ENCODE peak calls at places on chromosomes 13 and 19, in eight cellular contexts. M is right cardiac atrium; G is adrenal gland; X is left lung; V is body of pancreas; K is small intestine; W is CD8-positive, alpha-beta memory T cell; C is heart left ventricle. Z is an unnamed sample.

GRCh38 chr13:43953370-43953769 is 73.7 kb downstream of the LACC1 start:
- DNase-seq in G (no peak), M (no peak), W (no peak), V (no peak), K (no peak), C (no peak), X (no peak), Z (no peak)

GRCh38 chr19:14052470-14052869 is 9.4 kb downstream of the PALM3 start:
- DNase-seq in G (no peak), C (no peak), M (no peak), W (no peak), K (no peak), V (no peak), X (no peak), Z (no peak)

GRCh38 chr19:18020212-18021067 is 12.5 kb downstream of the ARRDC2 start:
- DNase-seq in C (peak; percentile 95), V (peak; percentile 95), X (peak; percentile 72), M (peak; percentile 97), G (peak; percentile 75), K (no peak), W (no peak), Z (peak; percentile 93)

GRCh38 chr13:60448907-60449510 is 52.0 kb downstream of the TDRD3 start:
- DNase-seq in V (no peak), G (no peak), K (peak; percentile 58), X (no peak), C (no peak), M (no peak), W (no peak), Z (no peak)

GRCh38 chr13:109792416-109793090 is 6.2 kb upstream of the IRS2 start:
- DNase-seq in K (no peak), W (no peak), M (no peak), G (no peak), C (no peak), V (no peak), X (no peak), Z (no peak)

GRCh38 chr19:48661746-48662145 is 11.1 kb downstream of the NTN5 start:
- DNase-seq in G (no peak), M (peak; percentile 61), V (no peak), C (no peak), W (no peak), X (no peak), K (no peak), Z (peak; percentile 50)

GRCh38 chr13:37870895-37871550 is 1.5 kb upstream of the TRPC4 start:
- DNase-seq in V (no peak), C (no peak), G (no peak), M (no peak), K (no peak), W (no peak), X (no peak), Z (peak; percentile 88)

GRCh38 chr13:71274923-71275593 is 591.9 kb downstream of the DACH1 start:
- DNase-seq in V (no peak), G (no peak), X (no peak), M (no peak), K (no peak), C (no peak), W (no peak), Z (no peak)

GRCh38 chr13:98959299-98959698 is 18.6 kb downstream of the DOCK9 start:
- DNase-seq in G (no peak), X (no peak), C (no peak), M (no peak), V (no peak), K (peak; percentile 80), W (no peak), Z (no peak)

GRCh38 chr19:56707821-56708220 is 36.3 kb upstream of the ZNF835 start:
- DNase-seq in M (no peak), X (no peak), V (no peak), C (no peak), K (no peak), G (no peak), W (no peak), Z (no peak)

GRCh38 chr13:45315520-45316167 is 25.3 kb downstream of the TPT1 start:
- DNase-seq in C (no peak), K (peak; percentile 56), X (no peak), M (no peak), V (no peak), W (no peak), G (no peak), Z (no peak)

DNA sequence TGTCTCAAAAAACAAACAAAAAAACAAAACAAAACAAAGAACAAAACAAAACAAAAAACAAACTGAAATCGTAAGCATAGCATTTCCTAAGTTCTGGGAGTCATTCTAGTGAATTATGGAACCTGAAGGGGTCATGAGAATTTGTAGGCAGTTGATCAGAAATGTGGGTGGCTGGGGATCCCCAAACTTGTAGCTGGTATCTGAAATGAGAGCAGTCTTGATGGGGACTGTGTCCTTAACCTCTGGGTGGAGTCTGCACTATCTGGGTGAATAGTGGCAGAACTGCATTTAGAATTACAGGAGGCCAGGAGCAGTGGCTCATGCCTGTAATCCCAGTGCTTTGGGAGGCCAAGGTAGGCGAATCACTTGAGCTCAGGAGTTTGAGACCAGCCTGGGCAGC is 6.1 kb downstream of the CLEC4G start:
- DNase-seq in W (no peak), C (no peak), V (no peak), G (no peak), K (no peak), M (no peak), X (no peak), Z (no peak)
- H3K27me3 ChIP-seq in W (peaks cover 17% of the 10 kb centered on the region), C (peaks cover 18% of the 10 kb centered on the region), V (no peaks in the 10 kb centered on the region), G (peaks cover 31% of the 10 kb centered on the region), K (peaks cover 18% of the 10 kb centered on the region), M (peaks cover 2% of the 10 kb centered on the region), X (peaks cover 22% of the 10 kb centered on the region), Z (peaks cover 19% of the 10 kb centered on the region)

DNA sequence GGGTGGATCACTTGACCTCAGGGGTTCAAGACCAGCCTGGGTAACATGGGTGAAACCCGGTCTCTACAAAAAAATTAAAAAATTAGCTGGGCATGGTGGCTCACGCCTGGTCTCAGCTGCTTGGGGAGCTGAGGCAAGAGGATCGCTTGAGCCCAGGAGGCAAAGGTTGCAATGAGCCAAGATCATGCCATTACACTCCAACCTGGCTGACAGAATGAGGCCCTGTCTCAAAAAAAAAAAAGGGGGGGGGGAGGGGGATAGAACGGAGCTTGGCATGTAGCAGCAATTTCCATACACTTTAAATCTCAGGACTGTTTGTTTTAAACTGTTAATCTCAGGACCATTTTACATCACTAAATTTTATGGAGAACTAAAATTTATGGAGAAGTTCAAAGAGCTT is 2.2 kb downstream of the ACP7 start:
- DNase-seq in C (no peak), X (no peak), G (no peak), K (no peak), V (no peak), M (no peak), W (no peak), Z (no peak)
- H3K4me1 ChIP-seq in C (no peaks in the 10 kb centered on the region), X (peaks cover 13% of the 10 kb centered on the region), G (no peaks in the 10 kb centered on the region), K (no peaks in the 10 kb centered on the region), V (peaks cover 10% of the 10 kb centered on the region), M (no peaks in the 10 kb centered on the region), W (peaks cover 12% of the 10 kb centered on the region), Z (peaks cover 4% of the 10 kb centered on the region)

GRCh38 chr13:39506559-39507390 is 96.2 kb downstream of the LHFPL6 start:
- DNase-seq in M (no peak), G (no peak), X (no peak), V (no peak), C (no peak), K (no peak), W (no peak), Z (no peak)

GRCh38 chr13:39503048-39503447 is 99.9 kb downstream of the LHFPL6 start:
- DNase-seq in W (no peak), X (no peak), M (no peak), G (no peak), C (no peak), K (no peak), V (no peak), Z (no peak)

GRCh38 chr13:39509616-39510015 is 93.4 kb downstream of the LHFPL6 start:
- DNase-seq in K (no peak), V (no peak), G (no peak), M (no peak), X (no peak), W (no peak), C (no peak), Z (no peak)

GRCh38 chr13:39501711-39502324 is 101.2 kb downstream of the LHFPL6 start:
- DNase-seq in K (no peak), C (no peak), G (no peak), M (peak; percentile 66), W (no peak), X (peak; percentile 61), V (no peak), Z (no peak)

DNA sequence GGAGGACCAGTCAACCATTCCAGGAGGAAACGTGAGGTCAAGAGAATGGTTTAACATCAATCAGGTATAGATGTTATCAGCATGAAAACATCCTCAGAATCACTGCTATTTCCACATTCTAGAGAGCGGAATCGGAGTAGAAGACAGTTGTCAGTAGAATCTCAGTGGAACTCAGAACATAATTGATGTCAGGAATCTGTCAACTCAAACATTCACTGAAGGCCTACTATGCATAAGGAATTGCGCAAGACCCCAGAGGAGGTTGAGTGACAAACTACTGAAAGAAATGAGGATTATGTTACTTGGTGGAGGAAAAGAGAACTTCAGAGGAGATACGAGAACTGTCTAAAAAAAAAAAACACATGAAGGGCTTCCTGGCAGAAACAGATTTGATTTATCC is 97.8 kb downstream of the LHFPL6 start:
- DNase-seq in V (no peak), C (no peak), M (no peak), K (no peak), G (no peak), W (no peak), X (no peak), Z (no peak)
- H3K27me3 ChIP-seq in V (no peaks in the 10 kb centered on the region), C (no peaks in the 10 kb centered on the region), M (no peaks in the 10 kb centered on the region), K (no peaks in the 10 kb centered on the region), G (no peaks in the 10 kb centered on the region), W (no peaks in the 10 kb centered on the region), X (no peaks in the 10 kb centered on the region), Z (no peaks in the 10 kb centered on the region)

DNA sequence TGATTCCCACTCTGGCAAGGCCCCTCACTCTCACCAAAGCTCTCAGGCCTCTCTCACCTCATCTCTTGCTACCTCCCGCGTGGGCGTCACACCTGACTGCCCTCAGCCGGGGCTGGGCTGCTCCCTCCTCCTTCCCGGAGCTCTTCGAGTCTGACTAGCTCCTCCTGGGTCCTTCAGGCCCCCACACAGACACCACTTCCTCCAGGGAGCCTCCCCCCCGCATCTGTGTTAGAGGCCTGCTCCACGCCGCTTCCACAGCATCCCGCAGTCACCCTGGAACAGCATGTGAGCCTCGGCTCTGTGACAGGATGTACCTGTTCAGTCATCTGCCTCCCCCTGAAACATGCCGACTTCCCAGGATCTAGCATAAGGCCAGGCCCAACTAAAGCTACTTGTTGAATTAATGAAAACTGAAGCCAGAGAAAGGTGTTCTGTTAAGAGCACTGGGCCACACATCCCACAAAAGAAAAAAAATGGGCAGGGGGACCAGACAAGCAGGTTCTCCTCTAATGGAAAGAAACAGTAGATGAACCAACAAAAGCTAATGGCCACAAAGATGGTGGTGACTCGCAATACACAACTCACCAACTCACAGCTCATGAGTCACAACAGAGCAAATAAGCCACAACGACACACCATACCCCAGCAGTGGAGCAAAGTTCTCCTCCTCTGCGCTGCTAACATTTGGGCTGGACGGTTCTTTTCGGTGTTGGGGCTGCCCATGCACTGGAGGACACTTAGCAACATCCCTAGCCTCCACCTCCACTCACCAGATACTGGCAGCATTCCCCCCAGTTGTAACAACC is 3.0 kb downstream of the PPP6R1 start:
- DNase-seq in M (peak; percentile 53), K (peak; percentile 13), C (no peak), W (peak; percentile 44), X (no peak), V (no peak), G (no peak), Z (peak; percentile 94)
- H3K4me1 ChIP-seq in M (peaks cover 18% of the 10 kb centered on the region), K (peaks cover 3% of the 10 kb centered on the region), C (peaks cover 4% of the 10 kb centered on the region), W (peaks cover 70% of the 10 kb centered on the region), X (peaks cover 78% of the 10 kb centered on the region), V (peaks cover 44% of the 10 kb centered on the region), G (peaks cover 77% of the 10 kb centered on the region), Z (peaks cover 33% of the 10 kb centered on the region)